ENCODE peak calls at places on chromosome 19, in ten cellular contexts. Q is ascending aorta, A is bronchial epithelial cell, E is IMR-90, N is NB4, R is astrocyte of the spinal cord, S is astrocyte of the cerebellum, T is fibroblast of pulmonary artery, G is cardiac fibroblast, D is Caco-2. C is an unnamed sample.

GRCh38 chr19:23145617-23146415 is 29.0 kb downstream of the ZNF730 start:
- DNase-seq in E (no peak), N (no peak), S (no peak), Q (no peak), A (no peak), T (no peak), D (no peak), G (no peak), R (no peak), C (no peak)

GRCh38 chr19:53883231-53883661 is 1.2 kb downstream of the PRKCG start:
- DNase-seq in G (no peak), A (no peak), R (no peak), S (no peak), N (no peak), Q (no peak), T (no peak), E (no peak), D (no peak), C (no peak)

GRCh38 chr19:16506961-16507360 is 10.8 kb downstream of the C19orf44 start:
- DNase-seq in D (no peak), R (no peak), N (no peak), G (no peak), Q (no peak), E (no peak), S (no peak), T (no peak), A (no peak), C (no peak)

GRCh38 chr19:29467824-29468401 is 57.9 kb upstream of the VSTM2B start:
- DNase-seq in N (peak), A (peak), R (no peak), S (no peak), E (peak), D (peak), Q (no peak), T (peak), G (peak), C (no peak)

GRCh38 chr19:15631817-15632216 is 8.9 kb upstream of the CYP4F3 start:
- DNase-seq in S (no peak), G (peak), A (no peak), N (peak), T (no peak), D (no peak), E (no peak), Q (no peak), R (no peak), C (no peak)

GRCh38 chr19:15398501-15399233 is 19.1 kb upstream of the AKAP8 start:
- DNase-seq in D (no peak), A (no peak), G (no peak), S (no peak), N (no peak), R (no peak), T (no peak), E (no peak), Q (no peak), C (no peak)

GRCh38 chr19:15563325-15563794 is 51.7 kb upstream of the CYP4F8 start:
- DNase-seq in G (peak), R (no peak), D (no peak), N (peak), T (no peak), A (no peak), E (no peak), Q (no peak), S (no peak), C (no peak)

GRCh38 chr19:48249502-48250014 is 6.2 kb downstream of the CARD8 start:
- DNase-seq in A (no peak), R (peak), D (no peak), T (peak), E (no peak), N (peak), S (no peak), G (peak), Q (no peak), C (no peak)

DNA sequence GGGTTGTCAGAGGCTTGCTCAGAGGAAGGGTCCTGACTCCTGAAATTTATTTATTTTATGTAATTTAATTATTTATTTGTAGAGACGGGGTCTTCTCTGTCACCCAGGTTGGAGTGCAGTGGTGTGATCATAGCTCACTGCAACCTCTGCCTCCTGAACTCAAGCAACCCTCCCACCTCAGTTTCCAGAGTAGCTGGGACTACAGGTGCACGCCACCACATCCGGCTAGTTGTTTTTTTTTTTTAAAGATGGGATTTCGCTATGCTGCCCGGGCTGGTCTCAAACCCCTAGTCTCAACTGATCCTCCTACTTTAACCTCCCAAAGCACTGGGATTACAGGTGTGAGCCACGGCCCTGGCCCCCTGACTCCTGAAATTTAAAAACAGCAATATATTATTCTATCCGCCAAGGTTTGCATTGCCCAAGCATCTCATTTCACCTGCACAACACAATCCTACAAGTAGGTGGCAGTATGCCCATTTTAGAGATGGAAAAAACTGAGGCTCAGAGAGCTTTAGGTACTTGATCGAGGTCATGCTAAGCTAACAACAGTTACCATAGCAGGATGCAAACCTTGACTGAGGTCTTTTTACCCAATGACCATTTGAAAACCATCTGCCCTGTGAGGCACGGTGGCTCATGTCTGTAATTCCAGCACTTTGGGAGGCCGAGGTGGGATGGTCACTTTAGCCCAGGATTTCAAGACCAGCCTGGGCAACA is 18.1 kb downstream of the ARHGEF18 start:
- DNase-seq in Q (no peak), T (peak), N (peak), G (peak), A (peak), E (peak), D (no peak), S (no peak), R (peak), C (no peak)
- TF ChIP-seq CTCF in Q (peak), T (peak), N (peak), G (peak), A (peak), E (peak), D (peak), S (peak), R (peak), C (peak)

GRCh38 chr19:33311326-33311682 is 9.0 kb upstream of the CEBPA start:
- DNase-seq in S (no peak), T (no peak), D (no peak), E (no peak), G (no peak), Q (no peak), N (no peak), R (no peak), A (no peak), C (no peak)
- TF ChIP-seq CTCF in S (no peak), T (no peak), D (peak), E (no peak), G (no peak), Q (no peak), N (peak), R (no peak), A (peak), C (no peak)

GRCh38 chr19:2543463-2544442 is 67.8 kb downstream of the GADD45B start:
- DNase-seq in S (peak), A (peak), G (peak), N (peak), E (peak), Q (peak), T (peak), R (peak), D (peak), C (peak)

GRCh38 chr19:2542341-2543069 is 66.6 kb downstream of the GADD45B start:
- DNase-seq in R (no peak), E (peak), Q (no peak), D (peak), S (no peak), N (peak), T (no peak), G (no peak), A (no peak), C (no peak)

GRCh38 chr19:2538096-2538757 is 62.3 kb downstream of the GADD45B start:
- DNase-seq in R (no peak), G (no peak), D (no peak), T (no peak), N (no peak), E (no peak), Q (no peak), A (no peak), S (no peak), C (no peak)

GRCh38 chr19:2540251-2540645 is 64.3 kb downstream of the GADD45B start:
- DNase-seq in S (no peak), A (no peak), R (no peak), T (no peak), N (no peak), Q (no peak), D (no peak), E (no peak), G (no peak), C (no peak)

DNA sequence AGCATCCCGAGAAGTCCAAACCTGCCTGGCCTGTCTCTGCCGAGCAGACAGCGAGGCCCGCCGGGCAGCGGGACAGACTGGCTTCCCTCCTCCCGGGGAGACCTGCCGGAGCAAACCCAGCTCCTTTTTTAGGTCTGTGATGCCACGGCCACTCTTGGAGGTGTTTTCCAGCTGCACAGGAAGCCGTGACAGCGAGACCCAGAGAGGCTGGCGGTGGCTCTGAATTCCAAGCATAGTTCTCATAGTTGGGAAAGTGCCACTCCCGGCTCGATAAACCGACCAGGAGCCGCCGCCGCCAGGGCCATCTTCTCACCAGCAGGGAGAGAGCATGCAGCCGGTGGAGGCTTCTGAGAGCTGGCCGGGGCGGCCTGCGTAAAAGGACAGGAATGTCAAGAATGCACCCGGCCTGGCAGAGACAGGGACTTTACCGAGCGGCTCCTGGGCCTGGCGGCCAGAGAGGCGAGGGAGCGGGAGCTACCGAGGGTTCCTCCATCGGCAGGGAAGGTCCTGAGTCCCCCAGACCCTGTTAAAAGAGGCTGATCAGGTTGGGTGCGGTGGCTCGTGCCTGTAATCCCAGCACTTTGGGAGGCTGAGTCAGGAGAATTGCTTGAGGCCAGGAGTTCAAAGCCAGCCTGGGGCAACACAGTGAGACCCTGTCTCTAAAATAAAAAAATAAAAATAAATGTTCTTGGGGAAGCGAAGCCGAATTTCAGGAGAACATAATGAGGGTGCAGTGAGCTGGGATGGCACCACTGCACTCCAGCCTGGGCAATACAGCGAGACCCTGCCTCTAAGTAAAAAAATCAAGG is 64.9 kb downstream of the GADD45B start:
- DNase-seq in E (peak), Q (no peak), S (peak), D (peak), N (no peak), G (peak), A (peak), R (peak), T (peak), C (peak)
- TF ChIP-seq CTCF in E (peak), Q (peak), S (peak), D (no peak), N (no peak), G (peak), A (peak), R (peak), T (peak), C (peak)

DNA sequence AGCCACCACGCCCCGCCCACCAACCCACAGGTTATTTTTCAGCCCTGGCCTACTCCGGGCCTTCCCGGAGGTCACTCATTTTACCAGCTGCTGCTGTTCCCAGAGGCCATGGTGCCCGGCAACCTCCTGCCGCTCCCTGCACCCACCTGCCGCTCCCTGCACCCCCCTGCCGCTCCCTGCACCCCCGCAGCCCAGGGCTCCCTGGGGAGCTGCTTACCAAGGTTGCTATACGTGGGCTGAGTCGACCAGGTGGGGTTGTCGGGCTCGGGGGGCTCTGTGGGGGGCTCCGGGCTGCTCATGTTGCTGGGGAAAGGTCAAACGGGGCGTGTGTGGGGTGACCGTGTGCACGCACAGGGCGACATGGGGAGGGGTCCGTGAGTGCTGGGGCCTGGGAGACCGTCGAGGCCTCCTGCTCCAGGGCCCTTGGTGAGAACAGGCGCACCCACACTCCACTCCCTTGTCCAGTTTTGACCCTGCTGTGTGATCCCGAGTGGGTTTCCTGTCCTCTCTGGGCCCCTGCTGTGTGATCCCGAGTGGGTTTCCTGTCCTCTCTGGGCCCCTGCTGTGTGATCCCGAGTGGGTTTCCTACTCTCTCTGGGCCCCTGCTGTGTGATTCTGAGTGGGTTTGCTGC is 1.2 kb downstream of the PEAK3 start:
- DNase-seq in Q (no peak), T (no peak), S (no peak), N (no peak), D (no peak), R (no peak), G (no peak), A (no peak), E (no peak), C (no peak)
- TF ChIP-seq CTCF in Q (no peak), T (no peak), S (no peak), N (no peak), D (no peak), R (no peak), G (no peak), A (no peak), E (no peak), C (no peak)

GRCh38 chr19:35306473-35307246 is 14.7 kb downstream of the MAG start:
- DNase-seq in A (peak), N (peak), T (no peak), Q (no peak), G (no peak), S (no peak), R (no peak), E (no peak), D (no peak), C (no peak)
- TF ChIP-seq CTCF in A (peak), N (peak), T (peak), Q (no peak), G (no peak), S (no peak), R (peak), E (no peak), D (peak), C (no peak)

DNA sequence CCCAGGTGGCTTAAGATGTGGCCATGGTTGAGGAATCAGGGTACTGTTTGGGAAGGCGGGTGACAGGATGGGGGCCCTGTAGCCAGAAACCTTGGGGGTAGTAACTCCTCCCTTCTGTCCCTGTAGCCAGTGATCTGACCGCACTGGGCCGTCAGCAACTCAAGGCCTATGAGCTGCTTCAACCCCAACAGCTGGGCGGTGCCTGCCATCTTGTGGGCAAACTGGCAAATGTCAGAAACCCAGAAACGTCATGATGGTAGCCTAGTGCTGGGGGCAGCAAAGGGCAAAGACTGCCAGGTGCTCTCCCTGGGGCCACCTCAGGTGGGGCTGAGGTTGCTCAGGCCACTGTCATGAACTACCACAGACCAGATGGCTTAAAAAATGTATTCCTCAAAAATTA is 3.5 kb downstream of the COPE start:
- DNase-seq in Q (no peak), D (peak), E (peak), S (no peak), A (peak), R (peak), N (peak), G (peak), T (peak), C (no peak)
- TF ChIP-seq CTCF in Q (no peak), D (no peak), E (peak), S (no peak), A (peak), R (peak), N (peak), G (no peak), T (peak), C (no peak)

GRCh38 chr19:2079865-2080301 is 16.2 kb downstream of the MOB3A start:
- DNase-seq in N (no peak), A (no peak), G (no peak), R (no peak), Q (no peak), S (no peak), D (no peak), E (no peak), T (no peak), C (no peak)

GRCh38 chr19:2080336-2080988 is 15.7 kb downstream of the MOB3A start:
- DNase-seq in D (no peak), S (no peak), R (no peak), T (no peak), A (peak), N (no peak), G (no peak), E (no peak), Q (no peak), C (no peak)

GRCh38 chr19:2079076-2079864 is 16.9 kb downstream of the MOB3A start:
- DNase-seq in A (no peak), E (no peak), N (no peak), T (no peak), D (no peak), S (no peak), R (no peak), G (no peak), Q (no peak), C (no peak)

GRCh38 chr19:2083174-2083854 is 12.8 kb downstream of the MOB3A start:
- DNase-seq in A (no peak), S (no peak), R (no peak), E (no peak), N (peak), G (no peak), D (no peak), Q (no peak), T (no peak), C (no peak)

GRCh38 chr19:2081873-2082810 is 14.0 kb downstream of the MOB3A start:
- DNase-seq in G (no peak), R (no peak), S (no peak), T (no peak), E (no peak), A (no peak), Q (no peak), N (peak), D (no peak), C (no peak)
- TF ChIP-seq CTCF in G (no peak), R (no peak), S (no peak), T (no peak), E (no peak), A (no peak), Q (no peak), N (no peak), D (no peak), C (no peak)

DNA sequence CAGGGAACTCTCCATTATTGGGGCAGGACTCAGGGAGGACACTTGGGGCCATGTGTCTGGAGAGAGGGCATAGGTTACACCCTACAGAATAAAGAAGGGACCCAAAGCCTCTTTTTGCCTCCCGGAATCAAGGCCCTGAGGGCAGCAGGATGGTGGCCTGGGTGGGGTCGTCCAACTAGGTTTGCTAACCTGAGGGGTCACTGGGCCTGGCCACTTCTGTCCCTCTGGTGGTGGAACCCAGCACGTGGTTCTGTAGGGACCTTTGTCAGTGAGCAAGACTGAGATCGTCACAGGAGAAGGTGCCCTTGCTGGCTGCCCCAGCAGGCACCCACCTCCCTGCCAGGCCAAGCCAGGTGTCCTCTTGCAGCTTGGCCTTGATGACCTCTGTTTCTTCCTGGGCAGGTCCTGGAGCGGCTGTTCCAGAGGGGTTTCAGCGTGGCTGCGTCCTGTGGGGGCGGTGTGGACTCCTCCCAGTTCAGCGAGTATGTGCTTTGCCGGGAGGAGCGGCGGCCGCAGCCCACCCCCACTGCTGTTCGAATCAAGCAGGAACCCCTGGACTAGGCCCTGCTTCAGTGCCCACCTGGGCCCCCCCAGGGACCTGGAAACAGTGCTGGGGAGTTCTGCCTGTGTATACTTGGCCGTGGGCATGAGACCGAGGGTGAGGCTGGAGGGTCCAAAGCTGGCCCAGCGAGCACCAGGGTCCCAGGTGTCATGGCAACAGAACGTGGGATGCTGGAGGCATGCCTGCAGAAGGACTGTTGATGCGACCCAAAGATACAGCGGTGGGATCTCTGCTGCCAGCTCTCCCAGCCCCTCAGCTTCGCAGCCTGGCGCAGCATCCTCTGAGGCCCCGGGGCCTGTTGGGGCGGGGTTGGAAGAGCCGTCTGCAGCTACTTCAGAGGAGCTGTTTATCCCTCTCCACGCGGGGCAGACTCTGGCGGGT is 16.0 kb downstream of the KCTD15 start:
- DNase-seq in G (no peak), E (no peak), T (no peak), N (no peak), Q (no peak), S (no peak), D (no peak), A (no peak), R (no peak), C (no peak)
- TF ChIP-seq CTCF in G (no peak), E (no peak), T (no peak), N (no peak), Q (no peak), S (no peak), D (no peak), A (peak), R (no peak), C (no peak)

DNA sequence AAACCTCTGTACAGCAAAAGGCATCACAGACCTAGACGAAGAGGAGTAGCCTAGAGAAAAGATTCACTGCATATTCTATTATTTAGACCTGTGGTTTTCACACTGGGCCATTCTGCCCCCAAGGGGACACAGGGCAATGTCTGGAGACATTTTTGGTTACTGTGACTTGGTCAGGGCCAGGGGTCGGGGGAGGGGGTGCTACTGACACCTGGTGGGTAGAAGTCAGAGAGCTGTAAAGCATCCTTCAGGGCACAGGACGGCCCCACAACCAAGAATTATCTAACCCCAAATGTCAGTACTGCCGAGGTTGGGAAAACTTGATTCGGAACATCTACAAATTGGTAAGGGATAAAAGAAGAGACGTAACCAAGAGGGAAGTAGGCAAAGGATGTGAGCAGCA is 11.3 kb downstream of the ELAVL1 start:
- DNase-seq in A (no peak), T (no peak), E (no peak), R (no peak), G (no peak), D (no peak), N (peak), Q (no peak), S (no peak), C (no peak)
- TF ChIP-seq CTCF in A (no peak), T (no peak), E (no peak), R (peak), G (no peak), D (no peak), N (no peak), Q (no peak), S (no peak), C (no peak)

C was measured in thoracic aorta.